ENCODE peak calls at places on chromosomes 16 and 17, in six cellular contexts. T is astrocyte of the spinal cord; Y is AML-193; I is stimulated activated CD4-positive, alpha-beta T cell treated with anti-CD3 and anti-CD28 coated beads, Interleukin-15, amount 100 ng/mL, for 24 hours; C is T-helper 2 cell; A is activated CD8-positive, alpha-beta T cell treated with anti-CD3 and anti-CD28 coated beads, Interleukin-2, amount 10 ng/mL, durations not matched to agents 7 days and 5 days. L is an unnamed sample.

GRCh38 chr17:72732893-72733618 is 359.4 kb downstream of the SLC39A11 start:
- DNase-seq in C (no peak), I (no peak), A (no peak), T (no peak), Y (no peak), L (no peak)

GRCh38 chr16:84207869-84208268 is 16.9 kb downstream of the ADAD2 start:
- DNase-seq in Y (no peak), T (no peak), I (no peak), C (no peak), A (no peak), L (no peak)

GRCh38 chr17:15321556-15322250 is 19.7 kb downstream of the TEKT3 start:
- DNase-seq in Y (no peak), A (no peak), T (peak), C (no peak), I (no peak), L (no peak)

GRCh38 chr17:8123695-8124349 is at the start of gene HES7:
- DNase-seq in I (peak), C (no peak), A (no peak), Y (no peak), T (no peak), L (peak)

GRCh38 chr17:57672205-57672632 is 72.9 kb downstream of the CCDC182 start:
- DNase-seq in A (peak), I (no peak), T (peak), C (no peak), Y (peak), L (no peak)

GRCh38 chr16:24634919-24635318 is 94.5 kb upstream of the TNRC6A start:
- DNase-seq in I (no peak), T (no peak), C (no peak), A (no peak), Y (no peak), L (no peak)

GRCh38 chr16:86509759-86510464 is 415 bp upstream of the FOXF1 start:
- DNase-seq in Y (no peak), A (no peak), C (no peak), I (peak), T (peak), L (no peak)

GRCh38 chr17:82077617-82078358 is 12.2 kb upstream of the DUS1L start:
- DNase-seq in I (no peak), T (no peak), Y (no peak), C (no peak), A (no peak), L (no peak)

GRCh38 chr17:81489012-81489968 is 23.3 kb downstream of the ACTG1 start:
- DNase-seq in Y (no peak), C (no peak), T (no peak), A (no peak), I (no peak), L (peak)

GRCh38 chr16:81625544-81626152 is 153.4 kb upstream of the PLCG2 start:
- DNase-seq in T (peak), I (no peak), A (no peak), Y (no peak), C (no peak), L (no peak)

GRCh38 chr16:84451781-84452180 is 52.7 kb downstream of the MEAK7 start:
- DNase-seq in A (no peak), I (no peak), C (no peak), T (no peak), Y (no peak), L (no peak)

GRCh38 chr16:86951041-86951822 is 366.0 kb downstream of the C16orf95 start:
- DNase-seq in Y (no peak), A (no peak), C (no peak), I (no peak), T (no peak), L (no peak)

GRCh38 chr17:45784583-45785372 is 658 bp downstream of the CRHR1 start:
- DNase-seq in C (no peak), T (no peak), Y (no peak), I (peak), A (peak), L (peak)

GRCh38 chr16:85524365-85524629 is 88.8 kb upstream of the GSE1 start:
- DNase-seq in I (no peak), A (no peak), C (no peak), T (no peak), Y (no peak), L (no peak)

GRCh38 chr16:19781196-19781595 is 63.1 kb downstream of the IQCK start:
- DNase-seq in T (peak), A (no peak), C (no peak), Y (no peak), I (no peak), L (no peak)